ENCODE peak calls at places on chromosomes 1 and 21, in five cellular contexts. One of them, this sample, is unnamed.

GRCh38 chr1:17999884-18000283 is 107.7 kb upstream of the IGSF21 start:
- DNase-seq in CD4-positive, alpha-beta T cell: no peak
- DNase-seq in HFF-Myc: no peak
- DNase-seq in uterus: no peak
- DNase-seq in A549: no peak
- DNase-seq in this sample: no peak

GRCh38 chr1:194705123-194705522 is 1518.7 kb upstream of the B3GALT2 start:
- DNase-seq in CD4-positive, alpha-beta T cell: no peak
- DNase-seq in HFF-Myc: no peak
- DNase-seq in uterus: no peak
- DNase-seq in A549: no peak
- DNase-seq in this sample: no peak

GRCh38 chr21:15221799-15222386 is 157.1 kb upstream of the NRIP1 start:
- DNase-seq in CD4-positive, alpha-beta T cell: no peak
- DNase-seq in HFF-Myc: peak; percentile 4
- DNase-seq in uterus: no peak
- DNase-seq in A549: peak; percentile 92
- DNase-seq in this sample: peak; percentile 18

GRCh38 chr1:95208876-95209275 is 25.1 kb upstream of the RWDD3 start:
- DNase-seq in CD4-positive, alpha-beta T cell: no peak
- DNase-seq in HFF-Myc: no peak
- DNase-seq in uterus: no peak
- DNase-seq in A549: no peak
- DNase-seq in this sample: no peak

GRCh38 chr1:153881764-153882163 is 41.0 kb downstream of the GATAD2B start:
- DNase-seq in CD4-positive, alpha-beta T cell: no peak
- DNase-seq in HFF-Myc: peak; percentile 29
- DNase-seq in uterus: no peak
- DNase-seq in A549: no peak
- DNase-seq in this sample: no peak

GRCh38 chr1:119136401-119136800 is 4.1 kb downstream of the WARS2 start:
- DNase-seq in CD4-positive, alpha-beta T cell: no peak
- DNase-seq in HFF-Myc: no peak
- DNase-seq in uterus: no peak
- DNase-seq in A549: no peak
- DNase-seq in this sample: no peak

GRCh38 chr1:7873801-7874795 is 21.2 kb upstream of the UTS2 start:
- DNase-seq in CD4-positive, alpha-beta T cell: no peak
- DNase-seq in HFF-Myc: no peak
- DNase-seq in uterus: no peak
- DNase-seq in A549: no peak
- DNase-seq in this sample: no peak

GRCh38 chr1:11080931-11081330 is 18.7 kb downstream of the EXOSC10 start:
- DNase-seq in CD4-positive, alpha-beta T cell: peak; percentile 25
- DNase-seq in HFF-Myc: no peak
- DNase-seq in uterus: no peak
- DNase-seq in A549: no peak
- DNase-seq in this sample: no peak

GRCh38 chr1:221335161-221336101 is 406.5 kb downstream of the DUSP10 start:
- DNase-seq in CD4-positive, alpha-beta T cell: no peak
- DNase-seq in HFF-Myc: peak; percentile 22
- DNase-seq in uterus: peak; percentile 59
- DNase-seq in A549: peak; percentile 9
- DNase-seq in this sample: peak; percentile 24

GRCh38 chr1:15952317-15953258 is 23.3 kb downstream of the ZBTB17 start:
- DNase-seq in CD4-positive, alpha-beta T cell: no peak
- DNase-seq in HFF-Myc: peak; percentile 82
- DNase-seq in uterus: no peak
- DNase-seq in A549: peak; percentile 61
- DNase-seq in this sample: no peak

GRCh38 chr1:2451744-2452582 is 24.1 kb upstream of the PLCH2 start:
- DNase-seq in CD4-positive, alpha-beta T cell: no peak
- DNase-seq in HFF-Myc: peak; percentile 29
- DNase-seq in uterus: no peak
- DNase-seq in A549: peak; percentile 82
- DNase-seq in this sample: no peak

DNA sequence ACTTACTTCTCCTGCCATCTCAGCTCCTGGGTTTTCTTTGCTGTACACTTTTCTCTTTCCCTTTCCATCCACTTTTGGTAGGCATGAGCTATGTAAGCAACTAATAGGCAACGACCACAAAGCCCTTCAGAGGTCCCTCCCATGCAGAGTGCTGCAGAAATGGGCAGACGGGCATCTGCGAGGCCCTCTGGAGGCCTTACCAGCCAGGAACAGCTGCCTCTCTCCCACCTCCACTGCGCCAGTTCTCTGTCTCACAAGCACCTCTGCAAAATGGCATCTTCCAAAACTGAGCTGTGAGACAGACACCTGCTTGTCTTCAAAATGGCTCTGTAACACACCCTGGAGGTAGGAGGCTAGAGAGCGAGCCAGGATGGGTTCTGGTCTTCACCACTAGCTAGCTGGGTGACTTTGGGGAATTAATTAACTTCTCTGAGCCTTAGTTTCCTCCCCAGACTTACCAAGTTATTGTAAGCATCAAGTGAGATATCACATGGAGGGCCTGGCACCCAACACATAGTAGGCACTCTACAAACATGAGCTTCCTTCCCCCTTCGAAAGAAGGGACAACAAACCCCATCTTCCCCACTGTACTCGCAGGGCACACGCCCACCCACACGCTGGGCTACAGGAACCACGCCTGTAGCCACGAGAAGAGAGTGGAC is 62.0 kb downstream of the BCAR3 start:
- DNase-seq in CD4-positive, alpha-beta T cell: no peak
- DNase-seq in HFF-Myc: no peak
- DNase-seq in uterus: no peak
- DNase-seq in A549: peak; percentile 41
- DNase-seq in this sample: no peak
- TF ChIP-seq CTCF in CD4-positive, alpha-beta T cell: no peak
- TF ChIP-seq CTCF in HFF-Myc: no peak
- TF ChIP-seq CTCF in uterus: no peak
- TF ChIP-seq CTCF in A549: no peak
- TF ChIP-seq CTCF in this sample: no peak

DNA sequence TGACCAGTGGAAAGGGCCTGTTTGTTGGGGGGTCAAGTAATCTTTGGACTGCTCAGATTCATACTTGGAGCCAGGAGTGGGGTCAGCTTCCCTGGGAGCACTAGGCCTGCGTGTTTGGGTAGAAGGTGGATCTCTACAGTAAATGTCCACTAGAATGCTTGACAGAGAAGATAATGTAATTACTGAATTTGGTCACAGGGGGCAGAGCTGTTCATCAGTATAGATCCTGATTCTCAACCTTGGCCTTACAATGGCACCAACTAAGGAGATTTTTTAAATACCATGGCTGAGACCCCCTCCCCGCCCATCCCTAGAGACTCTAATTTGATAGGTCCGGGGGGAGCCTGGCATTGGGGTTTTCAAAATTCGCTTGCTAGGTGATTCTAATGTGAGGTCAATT is 217.5 kb upstream of the PLXNA2 start:
- DNase-seq in CD4-positive, alpha-beta T cell: no peak
- DNase-seq in HFF-Myc: no peak
- DNase-seq in uterus: no peak
- DNase-seq in A549: peak; percentile 7
- DNase-seq in this sample: no peak
- TF ChIP-seq CTCF in CD4-positive, alpha-beta T cell: no peak
- TF ChIP-seq CTCF in HFF-Myc: peak; percentile 25
- TF ChIP-seq CTCF in uterus: no peak
- TF ChIP-seq CTCF in A549: no peak
- TF ChIP-seq CTCF in this sample: no peak

DNA sequence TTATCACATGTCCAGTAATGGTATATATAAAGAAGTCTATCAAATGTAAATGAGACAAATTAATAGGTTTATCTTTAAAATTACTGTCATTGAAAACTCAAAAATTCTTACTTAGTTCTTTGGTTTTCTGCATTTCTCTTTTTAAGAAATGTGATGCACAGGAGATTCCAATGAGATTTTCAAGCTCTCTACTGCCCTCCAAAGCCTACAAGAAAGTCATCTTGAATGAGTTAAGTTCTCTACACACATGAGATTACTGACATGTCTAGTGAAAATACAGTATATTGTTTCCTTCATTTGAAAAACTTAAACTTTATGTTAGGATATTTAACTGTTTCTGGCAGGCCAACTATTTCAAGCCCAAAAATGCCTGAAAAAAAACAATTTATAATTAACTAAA is 68.8 kb downstream of the ITGB3BP start:
- DNase-seq in CD4-positive, alpha-beta T cell: no peak
- DNase-seq in HFF-Myc: no peak
- DNase-seq in uterus: no peak
- DNase-seq in A549: peak; percentile 11
- DNase-seq in this sample: no peak
- TF ChIP-seq CTCF in CD4-positive, alpha-beta T cell: no peak
- TF ChIP-seq CTCF in HFF-Myc: no peak
- TF ChIP-seq CTCF in uterus: no peak
- TF ChIP-seq CTCF in A549: peak; percentile 17
- TF ChIP-seq CTCF in this sample: no peak

GRCh38 chr1:14782741-14783591 is 184.5 kb downstream of the KAZN start:
- DNase-seq in CD4-positive, alpha-beta T cell: no peak
- DNase-seq in HFF-Myc: no peak
- DNase-seq in uterus: no peak
- DNase-seq in A549: no peak
- DNase-seq in this sample: no peak
- TF ChIP-seq CTCF in CD4-positive, alpha-beta T cell: no peak
- TF ChIP-seq CTCF in HFF-Myc: peak; percentile 18
- TF ChIP-seq CTCF in uterus: no peak
- TF ChIP-seq CTCF in A549: no peak
- TF ChIP-seq CTCF in this sample: no peak

DNA sequence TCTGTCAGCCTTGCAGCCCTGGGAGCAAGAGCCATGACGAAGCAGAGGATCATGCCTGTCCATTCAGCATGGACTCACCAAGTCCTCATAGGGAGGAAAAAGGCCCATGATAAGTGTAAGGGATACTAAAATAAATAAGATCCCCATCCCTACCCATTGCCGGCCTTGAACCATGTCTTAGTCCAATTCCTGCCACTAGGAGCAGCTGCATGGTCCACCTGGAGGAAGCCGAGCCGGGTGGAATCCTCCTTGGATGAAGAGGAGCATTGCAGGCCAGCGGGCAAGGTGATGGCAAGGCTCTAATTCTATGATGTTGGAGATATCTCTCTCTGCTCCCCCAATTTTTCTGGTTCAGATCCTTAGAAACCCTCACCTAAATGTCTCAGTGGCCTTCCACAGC is 38.7 kb upstream of the SYT6 start:
- DNase-seq in CD4-positive, alpha-beta T cell: no peak
- DNase-seq in HFF-Myc: no peak
- DNase-seq in uterus: no peak
- DNase-seq in A549: no peak
- DNase-seq in this sample: no peak
- TF ChIP-seq CTCF in CD4-positive, alpha-beta T cell: no peak
- TF ChIP-seq CTCF in HFF-Myc: no peak
- TF ChIP-seq CTCF in uterus: no peak
- TF ChIP-seq CTCF in A549: no peak
- TF ChIP-seq CTCF in this sample: no peak

DNA sequence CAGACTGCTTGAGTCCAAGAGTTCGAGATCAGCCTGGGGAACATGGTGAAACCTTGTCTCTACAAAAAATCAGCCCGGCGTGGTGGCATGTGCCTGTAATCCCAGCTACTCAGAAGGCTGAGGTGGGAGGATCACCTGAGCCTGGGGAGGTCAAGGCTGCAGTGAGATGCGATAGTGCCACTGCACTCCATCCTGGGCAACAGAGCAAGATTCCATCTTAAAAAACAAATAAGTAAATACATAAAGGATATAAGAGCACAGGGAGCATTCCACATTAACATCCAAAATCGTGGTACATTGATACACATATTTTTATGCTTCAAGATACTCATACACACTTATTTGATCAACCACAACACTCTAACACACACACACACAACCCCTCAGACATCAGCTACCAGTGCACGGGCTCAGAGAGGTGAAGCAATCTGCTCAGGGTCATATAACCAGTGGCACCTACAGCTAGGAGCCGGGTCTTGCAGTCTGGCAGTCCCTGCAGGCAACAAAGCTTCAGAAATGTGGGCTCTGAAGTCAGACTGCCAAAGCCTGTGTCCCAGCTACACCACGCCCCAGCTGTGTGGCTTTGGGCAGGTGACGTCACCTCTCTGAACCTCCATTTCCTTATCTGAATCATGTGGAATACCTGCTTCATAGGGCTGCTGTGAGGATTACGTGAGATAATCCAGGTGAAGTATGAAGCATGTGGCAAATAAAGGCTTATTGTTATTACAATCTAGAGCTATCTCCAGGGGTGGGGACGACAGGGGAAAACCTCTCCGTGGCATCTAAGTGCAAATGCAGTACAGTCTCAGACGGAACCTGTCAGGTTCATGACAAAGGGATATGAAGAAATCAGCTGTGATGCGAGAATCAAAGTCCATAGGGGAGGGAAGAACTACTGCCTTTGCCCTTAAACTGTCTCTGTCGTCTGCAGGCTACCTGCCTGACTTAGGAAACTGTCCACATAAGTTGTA is 4.8 kb upstream of the CRYBG2 start:
- DNase-seq in CD4-positive, alpha-beta T cell: peak; percentile 60
- DNase-seq in HFF-Myc: no peak
- DNase-seq in uterus: no peak
- DNase-seq in A549: peak; percentile 60
- DNase-seq in this sample: peak; percentile 58
- TF ChIP-seq CTCF in CD4-positive, alpha-beta T cell: no peak
- TF ChIP-seq CTCF in HFF-Myc: no peak
- TF ChIP-seq CTCF in uterus: no peak
- TF ChIP-seq CTCF in A549: no peak
- TF ChIP-seq CTCF in this sample: no peak

GRCh38 chr21:42973991-42974831 is at the start of gene PKNOX1:
- DNase-seq in CD4-positive, alpha-beta T cell: peak; percentile 99
- DNase-seq in HFF-Myc: peak; percentile 94
- DNase-seq in uterus: peak; percentile 98
- DNase-seq in A549: peak; percentile 98
- DNase-seq in this sample: peak; percentile 99
- TF ChIP-seq CTCF in CD4-positive, alpha-beta T cell: peak; percentile 27
- TF ChIP-seq CTCF in HFF-Myc: no peak
- TF ChIP-seq CTCF in uterus: no peak
- TF ChIP-seq CTCF in A549: no peak
- TF ChIP-seq CTCF in this sample: no peak

DNA sequence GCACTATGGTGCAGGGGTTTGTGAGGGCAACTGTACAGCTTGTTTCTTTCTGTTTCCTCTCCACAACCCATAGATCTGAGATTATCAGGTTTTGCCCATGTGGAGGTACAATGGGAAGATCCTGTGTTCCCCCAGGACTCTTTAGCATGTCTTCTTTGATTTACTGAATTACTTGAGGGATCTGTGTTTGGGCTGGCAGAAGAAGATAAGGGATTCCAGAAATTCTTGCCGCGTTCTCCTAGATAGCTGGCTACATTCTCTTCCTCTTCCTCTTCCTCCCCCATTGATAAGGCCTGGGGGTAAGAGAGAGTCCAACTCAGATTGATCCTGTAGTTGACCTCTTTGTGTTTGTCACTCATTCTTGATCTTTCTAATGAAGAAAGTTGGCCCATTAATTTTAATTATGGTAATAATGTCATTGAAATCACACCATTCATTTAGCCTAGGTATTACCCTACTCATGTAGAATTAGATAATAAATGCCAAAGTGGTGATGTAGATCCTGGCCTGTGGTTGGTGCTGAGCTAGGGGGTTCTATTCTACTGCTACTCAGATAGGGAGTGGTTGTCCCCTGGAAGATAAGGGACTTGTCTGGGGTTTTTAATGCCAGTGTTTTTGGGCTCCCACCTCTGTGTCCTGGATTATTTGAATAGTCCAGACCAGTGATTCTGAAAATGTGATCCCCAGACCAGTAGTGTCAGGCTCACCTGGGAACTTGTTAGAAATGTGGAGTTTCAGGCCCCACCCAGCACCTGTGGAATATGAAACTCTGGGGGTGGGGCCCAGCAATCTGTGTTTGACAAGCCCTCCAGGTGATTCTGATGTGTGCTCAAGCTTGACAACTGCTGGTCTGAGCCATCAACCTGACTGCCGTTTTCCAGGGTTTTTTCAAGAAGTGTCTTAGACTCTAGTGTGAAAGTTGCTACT is 122.2 kb downstream of the NOS1AP start:
- DNase-seq in CD4-positive, alpha-beta T cell: no peak
- DNase-seq in HFF-Myc: no peak
- DNase-seq in uterus: no peak
- DNase-seq in A549: no peak
- DNase-seq in this sample: peak; percentile 36
- TF ChIP-seq CTCF in CD4-positive, alpha-beta T cell: no peak
- TF ChIP-seq CTCF in HFF-Myc: no peak
- TF ChIP-seq CTCF in uterus: no peak
- TF ChIP-seq CTCF in A549: no peak
- TF ChIP-seq CTCF in this sample: no peak